ENCODE peak calls at places on chromosomes 4 and X, in four cellular contexts. One of them, this sample, is unnamed.

GRCh38 chr4:27861802-27862201 is 1001.2 kb downstream of the STIM2 start:
- DNase-seq in K562: no peak
- DNase-seq in spleen: no peak
- DNase-seq in breast epithelium: no peak
- DNase-seq in this sample: no peak

GRCh38 chr4:10715696-10716095 is 31.1 kb upstream of the CLNK start:
- DNase-seq in spleen: no peak
- DNase-seq in breast epithelium: no peak
- DNase-seq in K562: no peak
- DNase-seq in this sample: no peak

GRCh38 chrX:40176979-40177430 is 79.2 kb upstream of the BCOR start:
- DNase-seq in K562: peak; percentile 63
- DNase-seq in spleen: peak; percentile 84
- DNase-seq in breast epithelium: no peak
- DNase-seq in this sample: no peak

GRCh38 chr4:72326692-72327632 is 242.1 kb downstream of the ADAMTS3 start:
- DNase-seq in K562: peak; percentile 29
- DNase-seq in spleen: no peak
- DNase-seq in breast epithelium: no peak
- DNase-seq in this sample: no peak

GRCh38 chr4:124980276-124980752 is 267.8 kb upstream of the ANKRD50 start:
- DNase-seq in breast epithelium: no peak
- DNase-seq in spleen: no peak
- DNase-seq in K562: no peak
- DNase-seq in this sample: no peak

GRCh38 chrX:138897621-138898492 is 186.3 kb upstream of the FGF13 start:
- DNase-seq in K562: no peak
- DNase-seq in breast epithelium: no peak
- DNase-seq in spleen: no peak
- DNase-seq in this sample: no peak

GRCh38 chr4:75038376-75038775 is 105.5 kb downstream of the PARM1 start:
- DNase-seq in K562: no peak
- DNase-seq in breast epithelium: no peak
- DNase-seq in spleen: no peak
- DNase-seq in this sample: no peak

GRCh38 chr4:74005528-74005927 is 7.1 kb upstream of the CXCL5 start:
- DNase-seq in spleen: no peak
- DNase-seq in K562: no peak
- DNase-seq in breast epithelium: no peak
- DNase-seq in this sample: no peak

GRCh38 chrX:150507251-150507856 is 61.1 kb upstream of the MTM1 start:
- DNase-seq in breast epithelium: no peak
- DNase-seq in spleen: no peak
- DNase-seq in K562: no peak
- DNase-seq in this sample: no peak

GRCh38 chrX:134760671-134761070 is 102.4 kb upstream of the PLAC1 start:
- DNase-seq in spleen: no peak
- DNase-seq in K562: no peak
- DNase-seq in breast epithelium: no peak
- DNase-seq in this sample: no peak

GRCh38 chr4:153154010-153154975 is 50.0 kb upstream of the TRIM2 start:
- DNase-seq in K562: no peak
- DNase-seq in breast epithelium: no peak
- DNase-seq in spleen: no peak
- DNase-seq in this sample: no peak

GRCh38 chrX:97639526-97639925 is 755.8 kb downstream of the RPA4 start:
- DNase-seq in spleen: no peak
- DNase-seq in breast epithelium: no peak
- DNase-seq in K562: no peak
- DNase-seq in this sample: no peak

GRCh38 chr4:100900134-100900533 is 382.3 kb upstream of the EMCN start:
- DNase-seq in breast epithelium: no peak
- DNase-seq in K562: no peak
- DNase-seq in spleen: no peak
- DNase-seq in this sample: no peak

GRCh38 chrX:332496-332860 is 13.9 kb upstream of the GTPBP6 start:
- DNase-seq in spleen: peak; percentile 62
- DNase-seq in breast epithelium: no peak
- DNase-seq in K562: no peak
- DNase-seq in this sample: peak; percentile 42

GRCh38 chr4:38062088-38062893 is 102.1 kb downstream of the PTTG2 start:
- DNase-seq in spleen: no peak
- DNase-seq in K562: peak; percentile 62
- DNase-seq in breast epithelium: peak; percentile 62
- DNase-seq in this sample: peak; percentile 90

GRCh38 chrX:154719132-154719675 is 31.7 kb downstream of the GAB3 start:
- DNase-seq in breast epithelium: no peak
- DNase-seq in K562: peak; percentile 34
- DNase-seq in spleen: no peak
- DNase-seq in this sample: no peak

GRCh38 chrX:44828008-44828605 is 15.7 kb upstream of the DUSP21 start:
- DNase-seq in breast epithelium: no peak
- DNase-seq in spleen: no peak
- DNase-seq in K562: no peak
- DNase-seq in this sample: no peak

GRCh38 chr4:127881565-127881869 is 824 bp downstream of the PLK4 start:
- DNase-seq in breast epithelium: no peak
- DNase-seq in K562: no peak
- DNase-seq in spleen: no peak
- DNase-seq in this sample: no peak

GRCh38 chrX:135596495-135596894 is 76.0 kb downstream of the INTS6L start:
- DNase-seq in K562: peak; percentile 58
- DNase-seq in spleen: peak; percentile 77
- DNase-seq in breast epithelium: no peak
- DNase-seq in this sample: no peak

GRCh38 chr4:39637572-39638357 is 900 bp downstream of the SMIM14 start:
- DNase-seq in spleen: peak; percentile 83
- DNase-seq in breast epithelium: no peak
- DNase-seq in K562: peak; percentile 41
- DNase-seq in this sample: peak; percentile 83

GRCh38 chr4:165921546-165921945 is 48.5 kb downstream of the TLL1 start:
- DNase-seq in breast epithelium: no peak
- DNase-seq in spleen: no peak
- DNase-seq in K562: no peak
- DNase-seq in this sample: no peak

GRCh38 chr4:167020410-167020809 is 213.9 kb downstream of the SPOCK3 start:
- DNase-seq in breast epithelium: no peak
- DNase-seq in K562: no peak
- DNase-seq in spleen: no peak
- DNase-seq in this sample: no peak

GRCh38 chrX:42247241-42247640 is 323.9 kb upstream of the CASK start:
- DNase-seq in spleen: no peak
- DNase-seq in breast epithelium: no peak
- DNase-seq in K562: no peak
- DNase-seq in this sample: no peak

GRCh38 chrX:41291309-41291708 is 42.7 kb upstream of the DDX3X start:
- DNase-seq in spleen: no peak
- DNase-seq in K562: no peak
- DNase-seq in breast epithelium: no peak
- DNase-seq in this sample: no peak

GRCh38 chr4:8355306-8355705 is 85.2 kb downstream of the ACOX3 start:
- DNase-seq in breast epithelium: no peak
- DNase-seq in spleen: no peak
- DNase-seq in K562: no peak
- DNase-seq in this sample: no peak

GRCh38 chr4:184596617-184597185 is 52.5 kb downstream of the CASP3 start:
- DNase-seq in K562: peak; percentile 28
- DNase-seq in breast epithelium: no peak
- DNase-seq in spleen: no peak
- DNase-seq in this sample: no peak

GRCh38 chr4:41154001-41154813 is 60.1 kb downstream of the APBB2 start:
- DNase-seq in breast epithelium: no peak
- DNase-seq in spleen: no peak
- DNase-seq in K562: no peak
- DNase-seq in this sample: no peak

GRCh38 chrX:52923781-52924241 is 26.7 kb downstream of the FAM156B start:
- DNase-seq in spleen: peak; percentile 70
- DNase-seq in breast epithelium: no peak
- DNase-seq in K562: no peak
- DNase-seq in this sample: peak; percentile 70

GRCh38 chr4:152577708-152578421 is 42.0 kb upstream of the FBXW7 start:
- DNase-seq in K562: no peak
- DNase-seq in breast epithelium: no peak
- DNase-seq in spleen: no peak
- DNase-seq in this sample: no peak

GRCh38 chrX:10119399-10119990 is 37.3 kb upstream of the CLCN4 start:
- DNase-seq in spleen: peak; percentile 85
- DNase-seq in K562: peak; percentile 50
- DNase-seq in breast epithelium: peak; percentile 56
- DNase-seq in this sample: peak; percentile 87

GRCh38 chr4:182839256-182839655 is 77.9 kb downstream of the DCTD start:
- DNase-seq in spleen: no peak
- DNase-seq in K562: no peak
- DNase-seq in breast epithelium: no peak
- DNase-seq in this sample: peak; percentile 49

GRCh38 chr4:126533176-126533575 is 1099.6 kb upstream of the INTU start:
- DNase-seq in spleen: no peak
- DNase-seq in breast epithelium: no peak
- DNase-seq in K562: no peak
- DNase-seq in this sample: no peak

GRCh38 chrX:18146954-18147353 is 73.7 kb downstream of the BEND2 start:
- DNase-seq in K562: peak; percentile 22
- DNase-seq in spleen: no peak
- DNase-seq in breast epithelium: no peak
- DNase-seq in this sample: no peak

GRCh38 chr4:60884545-60884944 is 315.6 kb upstream of the ADGRL3 start:
- DNase-seq in breast epithelium: no peak
- DNase-seq in K562: no peak
- DNase-seq in spleen: no peak
- DNase-seq in this sample: no peak

GRCh38 chrX:133482345-133483041 is 67.2 kb upstream of the GPC4 start:
- DNase-seq in breast epithelium: no peak
- DNase-seq in spleen: no peak
- DNase-seq in K562: no peak
- DNase-seq in this sample: peak; percentile 88

GRCh38 chr4:3250956-3251690 is 2.2 kb downstream of the MSANTD1 start:
- DNase-seq in breast epithelium: no peak
- DNase-seq in K562: no peak
- DNase-seq in spleen: peak; percentile 41
- DNase-seq in this sample: peak; percentile 46

GRCh38 chr4:26701786-26702227 is 117.9 kb downstream of the TBC1D19 start:
- DNase-seq in K562: peak; percentile 70
- DNase-seq in spleen: no peak
- DNase-seq in breast epithelium: no peak
- DNase-seq in this sample: no peak

GRCh38 chrX:119093991-119094741 is 21.4 kb downstream of the CT47C1 start:
- DNase-seq in breast epithelium: no peak
- DNase-seq in spleen: no peak
- DNase-seq in K562: no peak
- DNase-seq in this sample: no peak

GRCh38 chr4:123649644-123650356 is 253.2 kb downstream of the SPRY1 start:
- DNase-seq in K562: no peak
- DNase-seq in spleen: no peak
- DNase-seq in breast epithelium: no peak
- DNase-seq in this sample: peak; percentile 75

GRCh38 chr4:178784491-178784890 is 1342.3 kb upstream of the AGA start:
- DNase-seq in spleen: no peak
- DNase-seq in breast epithelium: no peak
- DNase-seq in K562: no peak
- DNase-seq in this sample: no peak

DNA sequence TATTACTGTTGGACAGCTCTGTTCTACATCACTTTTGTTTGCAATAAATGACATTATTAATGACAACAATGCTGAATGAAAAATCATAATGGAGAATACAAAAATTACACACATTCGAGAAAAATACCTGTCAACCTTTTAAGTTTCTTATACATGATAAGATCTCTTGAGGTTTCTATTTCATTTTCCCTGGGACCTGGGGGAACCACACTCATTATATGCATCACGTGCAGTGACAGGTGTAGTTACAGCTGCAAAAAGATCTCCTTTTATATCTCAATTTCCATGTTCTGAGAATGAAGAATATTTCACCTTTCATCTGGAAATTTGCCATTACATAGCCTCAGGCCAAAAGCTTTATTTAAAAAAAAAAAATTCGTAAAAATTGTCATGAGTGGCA is 1347.0 kb upstream of the AGA start:
- DNase-seq in K562: no peak
- DNase-seq in breast epithelium: no peak
- DNase-seq in spleen: no peak
- DNase-seq in this sample: no peak
- TF ChIP-seq POLR2AphosphoS5 in K562: no peak
- TF ChIP-seq POLR2AphosphoS5 in breast epithelium: no peak
- TF ChIP-seq POLR2AphosphoS5 in spleen: no peak
- TF ChIP-seq POLR2AphosphoS5 in this sample: no peak

DNA sequence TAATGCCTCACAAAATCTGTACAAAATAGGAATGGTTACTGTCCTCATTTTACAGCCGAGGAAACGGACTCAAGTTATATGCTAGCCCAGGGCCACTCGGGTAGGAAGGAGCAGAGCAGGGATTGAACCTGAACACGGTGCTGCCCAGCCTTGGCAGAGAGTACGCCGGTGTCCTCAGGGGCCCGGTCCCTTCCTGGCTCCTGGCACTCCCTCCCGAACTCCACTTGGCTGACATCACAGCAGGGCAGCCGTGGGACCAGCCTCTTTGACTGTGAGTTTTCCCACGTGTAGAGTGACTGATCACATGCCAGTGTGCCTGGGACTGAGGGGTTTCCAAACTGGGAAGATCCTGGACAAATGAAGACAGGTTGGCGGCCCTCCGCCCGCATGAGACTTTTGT is 23.7 kb downstream of the MAN2B2 start:
- DNase-seq in spleen: no peak
- DNase-seq in breast epithelium: no peak
- DNase-seq in K562: no peak
- DNase-seq in this sample: no peak
- H3K4me3 ChIP-seq in spleen: no peak overlapping the region
- H3K4me3 ChIP-seq in breast epithelium: no peak overlapping the region
- H3K4me3 ChIP-seq in K562: no peak overlapping the region
- H3K4me3 ChIP-seq in this sample: no peak overlapping the region

DNA sequence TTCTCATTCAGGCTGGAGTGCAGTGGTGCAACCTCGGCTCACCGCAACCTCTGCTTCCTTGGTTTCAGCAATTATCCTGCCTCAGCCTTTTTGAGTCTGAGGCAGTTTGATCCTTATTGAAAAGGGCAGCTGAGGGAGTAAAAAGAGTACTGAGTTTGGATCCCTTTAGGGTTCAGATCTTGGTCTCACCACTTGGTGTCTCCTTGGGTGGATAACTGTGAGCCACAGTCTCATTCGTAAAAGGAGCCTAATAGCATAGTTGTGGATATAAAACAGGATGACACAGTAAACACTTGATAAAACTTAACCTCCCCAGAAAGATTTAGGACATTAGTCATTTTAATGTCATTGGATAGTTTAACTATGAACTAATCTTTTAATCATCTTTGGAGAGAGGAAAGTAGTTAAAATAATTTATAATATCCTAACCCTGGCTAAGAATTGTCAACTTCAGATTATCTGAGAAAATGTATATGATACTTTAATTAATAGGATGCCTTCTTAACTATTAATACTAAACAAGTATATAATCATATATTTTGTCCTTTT is 173.1 kb downstream of the ANK2 start:
- DNase-seq in K562: no peak
- DNase-seq in breast epithelium: no peak
- DNase-seq in spleen: no peak
- DNase-seq in this sample: no peak
- TF ChIP-seq CTCF in K562: no peak
- TF ChIP-seq CTCF in breast epithelium: no peak
- TF ChIP-seq CTCF in spleen: no peak
- TF ChIP-seq CTCF in this sample: no peak

GRCh38 chr4:174134361-174134760 is 149.1 kb downstream of the FBXO8 start:
- DNase-seq in spleen: no peak
- DNase-seq in K562: no peak
- DNase-seq in breast epithelium: no peak
- DNase-seq in this sample: no peak
- TF ChIP-seq POLR2AphosphoS5 in spleen: no peak
- TF ChIP-seq POLR2AphosphoS5 in K562: no peak
- TF ChIP-seq POLR2AphosphoS5 in breast epithelium: no peak
- TF ChIP-seq POLR2AphosphoS5 in this sample: no peak